ENCODE peak calls at places on chromosome 19, in eight cellular contexts. One of them, this sample, is unnamed.

GRCh38 chr19:30314805-30315155 is 57.4 kb upstream of the ZNF536 start:
- DNase-seq in mammary epithelial cell: no peak
- DNase-seq in thyroid gland: no peak
- DNase-seq in astrocyte of the spinal cord: no peak
- DNase-seq in BJ: no peak
- DNase-seq in HFF-Myc: no peak
- DNase-seq in cardiac muscle cell: no peak
- DNase-seq in GM23248: no peak
- DNase-seq in this sample: no peak

GRCh38 chr19:7925171-7925837 is 631 bp downstream of the CTXN1 start:
- DNase-seq in GM23248: peak; percentile 89
- DNase-seq in cardiac muscle cell: peak; percentile 77
- DNase-seq in mammary epithelial cell: no peak
- DNase-seq in HFF-Myc: no peak
- DNase-seq in astrocyte of the spinal cord: peak; percentile 68
- DNase-seq in thyroid gland: peak; percentile 56
- DNase-seq in BJ: no peak
- DNase-seq in this sample: no peak

GRCh38 chr19:37692956-37693660 is 26.5 kb downstream of the ZNF607 start:
- DNase-seq in GM23248: peak; percentile 6
- DNase-seq in mammary epithelial cell: no peak
- DNase-seq in thyroid gland: no peak
- DNase-seq in cardiac muscle cell: peak; percentile 22
- DNase-seq in astrocyte of the spinal cord: no peak
- DNase-seq in BJ: no peak
- DNase-seq in HFF-Myc: no peak
- DNase-seq in this sample: no peak

GRCh38 chr19:43439183-43440063 is 24.7 kb downstream of the TEX101 start:
- DNase-seq in mammary epithelial cell: peak; percentile 71
- DNase-seq in thyroid gland: no peak
- DNase-seq in astrocyte of the spinal cord: no peak
- DNase-seq in cardiac muscle cell: peak; percentile 28
- DNase-seq in GM23248: peak; percentile 91
- DNase-seq in BJ: peak; percentile 36
- DNase-seq in HFF-Myc: peak; percentile 74
- DNase-seq in this sample: no peak

GRCh38 chr19:15294591-15294990 is 37.7 kb downstream of the BRD4 start:
- DNase-seq in astrocyte of the spinal cord: no peak
- DNase-seq in BJ: no peak
- DNase-seq in thyroid gland: no peak
- DNase-seq in GM23248: no peak
- DNase-seq in HFF-Myc: no peak
- DNase-seq in cardiac muscle cell: no peak
- DNase-seq in mammary epithelial cell: no peak
- DNase-seq in this sample: no peak

GRCh38 chr19:13622727-13623126 is 116.4 kb upstream of the CACNA1A start:
- DNase-seq in mammary epithelial cell: no peak
- DNase-seq in astrocyte of the spinal cord: no peak
- DNase-seq in HFF-Myc: no peak
- DNase-seq in BJ: no peak
- DNase-seq in cardiac muscle cell: no peak
- DNase-seq in GM23248: no peak
- DNase-seq in thyroid gland: no peak
- DNase-seq in this sample: no peak

GRCh38 chr19:39053276-39054090 is 21.1 kb upstream of the FBXO27 start:
- DNase-seq in BJ: no peak
- DNase-seq in GM23248: no peak
- DNase-seq in HFF-Myc: no peak
- DNase-seq in thyroid gland: no peak
- DNase-seq in astrocyte of the spinal cord: no peak
- DNase-seq in cardiac muscle cell: no peak
- DNase-seq in mammary epithelial cell: no peak
- DNase-seq in this sample: no peak

GRCh38 chr19:43504426-43505185 is at the start of gene PHLDB3:
- DNase-seq in astrocyte of the spinal cord: no peak
- DNase-seq in mammary epithelial cell: no peak
- DNase-seq in GM23248: peak; percentile 59
- DNase-seq in BJ: no peak
- DNase-seq in thyroid gland: peak; percentile 32
- DNase-seq in HFF-Myc: no peak
- DNase-seq in cardiac muscle cell: peak; percentile 26
- DNase-seq in this sample: no peak

GRCh38 chr19:756232-756631 is 5.3 kb downstream of the MISP start:
- DNase-seq in thyroid gland: no peak
- DNase-seq in GM23248: peak; percentile 52
- DNase-seq in cardiac muscle cell: peak; percentile 16
- DNase-seq in astrocyte of the spinal cord: peak; percentile 42
- DNase-seq in BJ: no peak
- DNase-seq in mammary epithelial cell: peak; percentile 60
- DNase-seq in HFF-Myc: no peak
- DNase-seq in this sample: no peak

GRCh38 chr19:48480151-48480475 is 10.9 kb downstream of the CYTH2 start:
- DNase-seq in thyroid gland: no peak
- DNase-seq in astrocyte of the spinal cord: peak; percentile 43
- DNase-seq in cardiac muscle cell: peak; percentile 46
- DNase-seq in BJ: no peak
- DNase-seq in mammary epithelial cell: no peak
- DNase-seq in GM23248: peak; percentile 75
- DNase-seq in HFF-Myc: no peak
- DNase-seq in this sample: no peak

GRCh38 chr19:38411041-38411712 is 8.3 kb downstream of the FAM98C start:
- DNase-seq in mammary epithelial cell: no peak
- DNase-seq in cardiac muscle cell: no peak
- DNase-seq in BJ: no peak
- DNase-seq in astrocyte of the spinal cord: no peak
- DNase-seq in thyroid gland: no peak
- DNase-seq in GM23248: no peak
- DNase-seq in HFF-Myc: no peak
- DNase-seq in this sample: no peak

GRCh38 chr19:40433391-40434216 is 7.8 kb upstream of the SERTAD1 start:
- DNase-seq in GM23248: peak; percentile 96
- DNase-seq in cardiac muscle cell: peak; percentile 97
- DNase-seq in HFF-Myc: peak; percentile 71
- DNase-seq in BJ: no peak
- DNase-seq in thyroid gland: peak; percentile 93
- DNase-seq in astrocyte of the spinal cord: peak; percentile 92
- DNase-seq in mammary epithelial cell: peak; percentile 83
- DNase-seq in this sample: peak; percentile 66

GRCh38 chr19:47766670-47767069 is 11.8 kb upstream of the SELENOW start:
- DNase-seq in mammary epithelial cell: no peak
- DNase-seq in cardiac muscle cell: no peak
- DNase-seq in thyroid gland: no peak
- DNase-seq in HFF-Myc: no peak
- DNase-seq in BJ: no peak
- DNase-seq in GM23248: no peak
- DNase-seq in astrocyte of the spinal cord: no peak
- DNase-seq in this sample: no peak

GRCh38 chr19:15048128-15048527 is 1.2 kb upstream of the CASP14 start:
- DNase-seq in BJ: no peak
- DNase-seq in thyroid gland: no peak
- DNase-seq in cardiac muscle cell: no peak
- DNase-seq in HFF-Myc: no peak
- DNase-seq in astrocyte of the spinal cord: no peak
- DNase-seq in mammary epithelial cell: no peak
- DNase-seq in GM23248: no peak
- DNase-seq in this sample: no peak

GRCh38 chr19:34480971-34481821 is at the start of gene WTIP:
- DNase-seq in HFF-Myc: no peak
- DNase-seq in thyroid gland: peak; percentile 64
- DNase-seq in mammary epithelial cell: peak; percentile 62
- DNase-seq in astrocyte of the spinal cord: peak; percentile 89
- DNase-seq in cardiac muscle cell: peak; percentile 95
- DNase-seq in BJ: no peak
- DNase-seq in GM23248: peak; percentile 91
- DNase-seq in this sample: peak; percentile 66

GRCh38 chr19:35291916-35292315 is at the start of gene MAG:
- DNase-seq in HFF-Myc: no peak
- DNase-seq in astrocyte of the spinal cord: no peak
- DNase-seq in mammary epithelial cell: no peak
- DNase-seq in thyroid gland: no peak
- DNase-seq in GM23248: no peak
- DNase-seq in BJ: no peak
- DNase-seq in cardiac muscle cell: no peak
- DNase-seq in this sample: no peak

GRCh38 chr19:41937525-41937924 is 9.3 kb upstream of the ERFL start:
- DNase-seq in cardiac muscle cell: no peak
- DNase-seq in thyroid gland: no peak
- DNase-seq in HFF-Myc: no peak
- DNase-seq in GM23248: no peak
- DNase-seq in astrocyte of the spinal cord: no peak
- DNase-seq in mammary epithelial cell: no peak
- DNase-seq in BJ: no peak
- DNase-seq in this sample: no peak

GRCh38 chr19:35352177-35352447 is 4.4 kb downstream of the FFAR1 start:
- DNase-seq in thyroid gland: no peak
- DNase-seq in HFF-Myc: no peak
- DNase-seq in GM23248: no peak
- DNase-seq in cardiac muscle cell: no peak
- DNase-seq in BJ: no peak
- DNase-seq in astrocyte of the spinal cord: no peak
- DNase-seq in mammary epithelial cell: no peak
- DNase-seq in this sample: no peak

DNA sequence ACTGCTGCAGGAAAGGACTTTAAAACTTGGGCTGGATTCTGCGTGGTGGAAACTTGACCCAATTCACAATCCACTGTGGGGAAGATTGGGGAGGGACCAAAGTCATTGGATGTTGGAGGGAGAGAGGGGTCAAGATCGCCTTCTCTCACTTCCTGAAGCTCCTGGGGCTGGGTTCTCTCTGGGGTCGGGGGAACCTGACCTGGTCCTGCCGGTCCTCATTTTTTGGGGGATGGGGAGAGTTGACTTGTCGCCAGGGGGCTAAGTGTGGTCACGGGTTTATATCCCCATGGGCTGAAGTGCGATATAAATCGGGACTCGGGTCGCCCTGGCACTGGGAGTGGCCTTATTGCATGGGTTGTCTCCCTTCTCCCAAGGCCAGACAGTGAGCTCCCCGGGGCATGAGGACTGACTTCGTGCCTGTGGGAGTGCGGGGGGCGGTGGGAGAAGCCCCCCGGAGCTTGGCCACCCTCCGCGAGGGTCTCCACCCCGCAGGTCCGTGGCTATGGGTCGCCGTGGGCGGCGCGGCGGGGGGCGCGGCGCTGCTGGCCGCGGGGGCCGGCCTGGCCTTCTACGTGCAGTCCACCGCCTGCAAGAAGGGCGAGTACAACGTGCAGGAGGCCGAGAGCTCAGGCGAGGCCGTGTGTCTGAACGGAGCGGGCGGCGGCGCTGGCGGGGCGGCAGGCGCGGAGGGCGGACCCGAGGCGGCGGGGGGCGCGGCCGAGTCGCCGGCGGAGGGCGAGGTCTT is 6.3 kb downstream of the ICAM5 start:
- DNase-seq in GM23248: peak; percentile 18
- DNase-seq in HFF-Myc: no peak
- DNase-seq in thyroid gland: no peak
- DNase-seq in BJ: no peak
- DNase-seq in astrocyte of the spinal cord: no peak
- DNase-seq in cardiac muscle cell: no peak
- DNase-seq in mammary epithelial cell: no peak
- DNase-seq in this sample: no peak
- H3K4me3 ChIP-seq in GM23248: peak overlapping the region; percentile 41
- H3K4me3 ChIP-seq in HFF-Myc: no peak overlapping the region
- H3K4me3 ChIP-seq in thyroid gland: no peak overlapping the region
- H3K4me3 ChIP-seq in BJ: peak overlapping the region; percentile 3
- H3K4me3 ChIP-seq in astrocyte of the spinal cord: no peak overlapping the region
- H3K4me3 ChIP-seq in cardiac muscle cell: no peak overlapping the region
- H3K4me3 ChIP-seq in mammary epithelial cell: no peak overlapping the region
- H3K4me3 ChIP-seq in this sample: no peak overlapping the region

DNA sequence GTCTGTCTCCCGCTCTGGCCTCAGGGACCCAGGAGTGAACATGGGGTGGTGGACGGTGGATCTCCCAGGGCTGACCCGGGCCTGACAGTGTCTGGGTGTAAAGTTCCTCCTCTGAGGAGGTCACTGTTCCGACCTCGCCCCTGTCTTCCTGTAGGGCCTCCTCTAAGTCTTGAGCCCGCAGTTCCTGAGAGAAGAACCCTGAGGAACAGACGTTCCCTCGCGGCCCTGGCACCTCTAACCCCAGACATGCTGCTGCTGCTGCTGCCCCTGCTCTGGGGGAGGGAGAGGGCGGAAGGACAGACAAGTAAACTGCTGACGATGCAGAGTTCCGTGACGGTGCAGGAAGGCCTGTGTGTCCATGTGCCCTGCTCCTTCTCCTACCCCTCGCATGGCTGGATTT is at the start of gene SIGLEC9:
- DNase-seq in GM23248: no peak
- DNase-seq in thyroid gland: no peak
- DNase-seq in mammary epithelial cell: no peak
- DNase-seq in astrocyte of the spinal cord: no peak
- DNase-seq in cardiac muscle cell: no peak
- DNase-seq in BJ: no peak
- DNase-seq in HFF-Myc: no peak
- DNase-seq in this sample: no peak
- H3K4me3 ChIP-seq in GM23248: no peak within 1 kb of the TSS
- H3K4me3 ChIP-seq in thyroid gland: no peak within 1 kb of the TSS
- H3K4me3 ChIP-seq in mammary epithelial cell: no peak within 1 kb of the TSS
- H3K4me3 ChIP-seq in astrocyte of the spinal cord: no peak within 1 kb of the TSS
- H3K4me3 ChIP-seq in cardiac muscle cell: no peak within 1 kb of the TSS
- H3K4me3 ChIP-seq in BJ: no peak within 1 kb of the TSS
- H3K4me3 ChIP-seq in HFF-Myc: no peak within 1 kb of the TSS
- H3K4me3 ChIP-seq in this sample: no peak within 1 kb of the TSS

DNA sequence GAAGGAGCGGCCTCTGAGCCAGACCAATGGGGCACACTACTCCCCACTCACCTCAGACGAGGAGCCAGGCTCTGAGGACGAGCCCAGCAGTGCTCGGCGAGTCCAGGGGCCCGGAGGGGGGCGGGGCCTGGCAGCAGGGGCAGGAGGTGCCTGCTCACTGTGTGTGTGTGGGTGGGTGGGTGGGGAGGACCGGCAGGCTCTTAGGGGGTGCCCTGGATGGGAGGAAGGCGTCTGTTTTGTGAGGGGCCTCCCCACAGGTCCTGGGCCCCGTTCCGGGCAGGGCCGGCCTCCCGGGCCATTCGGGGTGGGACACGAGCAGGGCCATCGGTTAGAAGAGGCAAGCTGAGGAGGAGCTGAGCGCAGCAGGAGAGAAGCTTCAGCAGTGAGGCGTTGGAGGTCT is 12.7 kb downstream of the PLEKHJ1 start:
- DNase-seq in mammary epithelial cell: no peak
- DNase-seq in cardiac muscle cell: no peak
- DNase-seq in astrocyte of the spinal cord: no peak
- DNase-seq in thyroid gland: no peak
- DNase-seq in HFF-Myc: no peak
- DNase-seq in BJ: no peak
- DNase-seq in GM23248: no peak
- DNase-seq in this sample: no peak
- H3K4me3 ChIP-seq in mammary epithelial cell: no peak overlapping the region
- H3K4me3 ChIP-seq in cardiac muscle cell: no peak overlapping the region
- H3K4me3 ChIP-seq in astrocyte of the spinal cord: no peak overlapping the region
- H3K4me3 ChIP-seq in thyroid gland: no peak overlapping the region
- H3K4me3 ChIP-seq in HFF-Myc: no peak overlapping the region
- H3K4me3 ChIP-seq in BJ: no peak overlapping the region
- H3K4me3 ChIP-seq in GM23248: no peak overlapping the region
- H3K4me3 ChIP-seq in this sample: no peak overlapping the region

GRCh38 chr19:50501568-50502475 is 9.2 kb downstream of the JOSD2 start:
- DNase-seq in BJ: no peak
- DNase-seq in mammary epithelial cell: no peak
- DNase-seq in astrocyte of the spinal cord: no peak
- DNase-seq in HFF-Myc: no peak
- DNase-seq in GM23248: no peak
- DNase-seq in cardiac muscle cell: no peak
- DNase-seq in thyroid gland: peak; percentile 97
- DNase-seq in this sample: no peak
- H3K4me3 ChIP-seq in BJ: no peak overlapping the region
- H3K4me3 ChIP-seq in mammary epithelial cell: no peak overlapping the region
- H3K4me3 ChIP-seq in astrocyte of the spinal cord: no peak overlapping the region
- H3K4me3 ChIP-seq in HFF-Myc: no peak overlapping the region
- H3K4me3 ChIP-seq in GM23248: no peak overlapping the region
- H3K4me3 ChIP-seq in cardiac muscle cell: peak overlapping the region; percentile 99
- H3K4me3 ChIP-seq in thyroid gland: no peak overlapping the region
- H3K4me3 ChIP-seq in this sample: no peak overlapping the region

GRCh38 chr19:31459430-31459829 is 110.2 kb upstream of the TSHZ3 start:
- DNase-seq in mammary epithelial cell: no peak
- DNase-seq in HFF-Myc: no peak
- DNase-seq in GM23248: peak; percentile 30
- DNase-seq in BJ: no peak
- DNase-seq in astrocyte of the spinal cord: no peak
- DNase-seq in thyroid gland: no peak
- DNase-seq in cardiac muscle cell: no peak
- DNase-seq in this sample: no peak
- H3K4me3 ChIP-seq in mammary epithelial cell: no peak overlapping the region
- H3K4me3 ChIP-seq in HFF-Myc: no peak overlapping the region
- H3K4me3 ChIP-seq in GM23248: no peak overlapping the region
- H3K4me3 ChIP-seq in BJ: no peak overlapping the region
- H3K4me3 ChIP-seq in astrocyte of the spinal cord: no peak overlapping the region
- H3K4me3 ChIP-seq in thyroid gland: no peak overlapping the region
- H3K4me3 ChIP-seq in cardiac muscle cell: no peak overlapping the region
- H3K4me3 ChIP-seq in this sample: no peak overlapping the region

This sample was measured in skeletal muscle cell.